ENCODE peak calls at places on chromosomes 7 and 10, in ten cellular contexts. W, Q, Y, T, I, R, H, V, J and O are unnamed samples.

GRCh38 chr10:49270565-49270964 is 28.4 kb upstream of the C10orf71 start:
- DNase-seq in T (no peak), V (no peak), J (no peak), I (no peak), R (no peak), W (no peak), Y (no peak), H (no peak), Q (no peak), O (no peak)

GRCh38 chr7:29796181-29796580 is 10.1 kb upstream of the WIPF3 start:
- DNase-seq in V (no peak), H (no peak), R (no peak), J (no peak), Y (no peak), W (no peak), T (no peak), I (no peak), Q (no peak), O (no peak)

GRCh38 chr7:119281181-119281846 is 991.7 kb upstream of the KCND2 start:
- DNase-seq in H (no peak), Q (no peak), Y (no peak), J (no peak), T (no peak), V (no peak), I (no peak), R (no peak), W (no peak), O (no peak)

GRCh38 chr7:132430466-132430862 is 145.8 kb downstream of the PLXNA4 start:
- DNase-seq in H (no peak), V (no peak), T (no peak), Q (no peak), J (no peak), Y (no peak), W (no peak), R (no peak), I (no peak), O (no peak)

GRCh38 chr7:31443457-31443856 is 70.4 kb upstream of the ITPRID1 start:
- DNase-seq in Y (peak; percentile 20), H (no peak), V (peak; percentile 40), Q (peak; percentile 79), T (no peak), W (no peak), J (no peak), R (peak; percentile 65), I (peak; percentile 39), O (peak; percentile 60)

GRCh38 chr7:78605131-78605530 is 806.6 kb downstream of the PHTF2 start:
- DNase-seq in V (no peak), R (no peak), T (no peak), W (no peak), Q (no peak), H (no peak), J (no peak), Y (peak; percentile 52), I (no peak), O (no peak)

GRCh38 chr7:1948377-1948796 is 278.3 kb downstream of the ELFN1 start:
- DNase-seq in I (no peak), T (no peak), R (no peak), J (no peak), W (no peak), H (no peak), Q (no peak), Y (no peak), V (no peak), O (no peak)

GRCh38 chr7:13282377-13282980 is 595.0 kb downstream of the ARL4A start:
- DNase-seq in V (peak; percentile 6), R (peak; percentile 19), T (no peak), I (peak; percentile 31), J (no peak), W (no peak), H (no peak), Q (peak; percentile 57), Y (peak; percentile 54), O (peak; percentile 51)

GRCh38 chr7:6530626-6531491 is 20.4 kb downstream of the GRID2IP start:
- DNase-seq in T (peak; percentile 65), R (no peak), W (no peak), H (no peak), V (no peak), I (no peak), Q (no peak), J (peak; percentile 68), Y (no peak), O (no peak)

GRCh38 chr7:20033621-20034200 is 183.5 kb downstream of the MACC1 start:
- DNase-seq in I (no peak), J (no peak), Q (peak; percentile 12), Y (peak; percentile 94), V (no peak), H (no peak), T (no peak), R (no peak), W (no peak), O (no peak)

GRCh38 chr7:32802305-32802910 is 89.2 kb downstream of the KBTBD2 start:
- DNase-seq in W (no peak), V (no peak), J (no peak), T (no peak), R (no peak), Y (no peak), H (no peak), I (no peak), Q (no peak), O (no peak)

GRCh38 chr7:33792547-33793105 is 112.7 kb upstream of the BMPER start:
- DNase-seq in V (peak; percentile 69), Y (no peak), J (no peak), I (peak; percentile 29), R (no peak), Q (no peak), H (no peak), W (no peak), T (no peak), O (no peak)

GRCh38 chr7:119562839-119563238 is 710.1 kb upstream of the KCND2 start:
- DNase-seq in J (no peak), Y (no peak), T (no peak), I (no peak), W (no peak), Q (peak; percentile 4), H (no peak), V (no peak), R (no peak), O (peak; percentile 3)

GRCh38 chr7:135274495-135275268 is 41.0 kb downstream of the STRA8 start:
- DNase-seq in Q (peak; percentile 87), T (peak; percentile 55), R (peak; percentile 51), V (peak; percentile 76), I (peak; percentile 77), W (peak; percentile 57), Y (peak; percentile 76), H (peak; percentile 67), J (peak; percentile 75), O (peak; percentile 58)

GRCh38 chr7:143408686-143409551 is at the start of gene EPHA1:
- DNase-seq in V (no peak), I (no peak), J (peak; percentile 19), H (no peak), T (peak; percentile 64), Q (peak; percentile 88), W (no peak), R (no peak), Y (no peak), O (no peak)

GRCh38 chr10:131923059-131923756 is 22.4 kb downstream of the PPP2R2D start:
- DNase-seq in Q (no peak), T (no peak), W (no peak), Y (no peak), V (no peak), H (no peak), I (no peak), J (no peak), R (no peak), O (no peak)

GRCh38 chr7:129607471-129608120 is 3.9 kb upstream of the NRF1 start:
- DNase-seq in Q (peak; percentile 59), Y (peak; percentile 51), T (no peak), H (no peak), J (peak; percentile 57), I (peak; percentile 26), W (peak; percentile 24), R (peak; percentile 67), V (no peak), O (no peak)

GRCh38 chr10:30182191-30183075 is 123.0 kb upstream of the JCAD start:
- DNase-seq in V (no peak), W (no peak), T (no peak), J (no peak), Y (peak; percentile 83), Q (peak; percentile 88), R (no peak), H (peak; percentile 33), I (no peak), O (no peak)

GRCh38 chr7:101953248-101953819 is 135.9 kb downstream of the CUX1 start:
- DNase-seq in T (no peak), R (no peak), W (no peak), V (no peak), Q (peak; percentile 61), H (no peak), Y (peak; percentile 19), I (no peak), J (no peak), O (no peak)

GRCh38 chr10:75208177-75208576 is 2.4 kb upstream of the VDAC2 start:
- DNase-seq in Y (peak; percentile 84), H (no peak), R (no peak), Q (peak; percentile 70), I (no peak), T (no peak), W (no peak), J (peak; percentile 36), V (no peak), O (no peak)

GRCh38 chr10:132459252-132460028 is 62.4 kb downstream of the PWWP2B start:
- DNase-seq in J (no peak), Q (no peak), W (no peak), H (no peak), Y (no peak), R (no peak), I (no peak), T (no peak), V (no peak), O (no peak)

GRCh38 chr7:6012355-6013104 is 3.5 kb downstream of the AIMP2 start:
- DNase-seq in R (no peak), T (no peak), I (no peak), Q (no peak), Y (no peak), W (no peak), H (no peak), V (no peak), J (peak; percentile 16), O (no peak)

GRCh38 chr7:82241371-82241770 is 202.2 kb downstream of the CACNA2D1 start:
- DNase-seq in J (no peak), Q (no peak), T (no peak), H (no peak), R (no peak), I (no peak), Y (no peak), V (no peak), W (no peak), O (no peak)

GRCh38 chr7:82312646-82313045 is 130.9 kb downstream of the CACNA2D1 start:
- DNase-seq in V (no peak), Q (no peak), T (no peak), R (no peak), Y (no peak), J (no peak), W (no peak), H (no peak), I (no peak), O (no peak)

GRCh38 chr7:139071683-139072082 is 35.8 kb upstream of the ZC3HAV1L start:
- DNase-seq in I (no peak), J (no peak), R (no peak), V (no peak), T (no peak), Q (no peak), W (no peak), H (no peak), Y (no peak), O (no peak)

GRCh38 chr7:24381919-24382505 is 98.0 kb downstream of the NPY start:
- DNase-seq in Y (peak; percentile 49), H (no peak), T (no peak), J (no peak), W (no peak), I (peak; percentile 35), R (peak; percentile 4), Q (peak; percentile 47), V (no peak), O (no peak)

GRCh38 chr7:114334992-114335391 is 79.6 kb upstream of the FOXP2 start:
- DNase-seq in Y (no peak), J (no peak), T (no peak), H (no peak), I (no peak), Q (no peak), W (no peak), V (no peak), R (no peak), O (no peak)

GRCh38 chr7:33157311-33157710 is 27.9 kb downstream of the BBS9 start:
- DNase-seq in W (no peak), V (no peak), I (no peak), J (no peak), R (no peak), Y (peak; percentile 28), T (no peak), H (no peak), Q (no peak), O (no peak)